ENCODE peak calls at places on chromosomes 4 and X, in six cellular contexts. I is CD8-positive, alpha-beta T cell; C is GM13976; B is ovary; Z is Caco-2; G is progenitor cell of endocrine pancreas. X is an unnamed sample.
A peak's percentile ranks its signal among the peaks of the same experiment; 100 is the strongest.

GRCh38 chrX:31604629-31605221 is 532.9 kb upstream of the FTHL17 start:
- DNase-seq in I (no peak), C (no peak), B (no peak), Z (no peak), G (no peak), X (no peak)

GRCh38 chrX:139508099-139508498 is 22.4 kb upstream of the F9 start:
- DNase-seq in I (no peak), C (no peak), B (no peak), Z (no peak), G (no peak), X (no peak)

GRCh38 chr4:85928775-85929585 is 430.9 kb downstream of the MAPK10 start:
- DNase-seq in I (no peak), C (no peak), B (no peak), Z (peak; percentile 74), G (no peak), X (no peak)

GRCh38 chr4:22187203-22187835 is 238.7 kb upstream of the KCNIP4 start:
- DNase-seq in I (no peak), C (no peak), B (no peak), Z (no peak), G (no peak), X (no peak)

GRCh38 chr4:140884431-140885058 is 128.4 kb upstream of the TBC1D9 start:
- DNase-seq in I (no peak), C (peak; percentile 69), B (no peak), Z (peak; percentile 73), G (no peak), X (no peak)

GRCh38 chr4:10085828-10086505 is 30.6 kb downstream of the WDR1 start:
- DNase-seq in I (no peak), C (no peak), B (no peak), Z (no peak), G (no peak), X (peak; percentile 36)

GRCh38 chr4:109915385-109916002 is 2.8 kb downstream of the EGF start:
- DNase-seq in I (no peak), C (no peak), B (no peak), Z (no peak), G (no peak), X (no peak)

GRCh38 chr4:114807759-114808404 is 209.3 kb downstream of the UGT8 start:
- DNase-seq in I (no peak), C (peak; percentile 27), B (no peak), Z (peak; percentile 66), G (peak; percentile 11), X (peak; percentile 43)

GRCh38 chrX:34656842-34657780 is at the start of gene TMEM47:
- DNase-seq in I (no peak), C (no peak), B (peak; percentile 67), Z (peak; percentile 78), G (peak; percentile 82), X (no peak)

GRCh38 chrX:66760648-66761047 is 121.8 kb upstream of the EDA2R start:
- DNase-seq in I (no peak), C (no peak), B (no peak), Z (peak; percentile 1), G (no peak), X (no peak)

GRCh38 chrX:110145854-110146253 is 142.9 kb downstream of the TMEM164 start:
- DNase-seq in I (no peak), C (peak; percentile 32), B (no peak), Z (no peak), G (no peak), X (no peak)

GRCh38 chr4:147318581-147318980 is 162.3 kb upstream of the EDNRA start:
- DNase-seq in I (no peak), C (no peak), B (no peak), Z (no peak), G (no peak), X (no peak)

GRCh38 chr4:3229328-3229727 is 19.6 kb upstream of the MSANTD1 start:
- DNase-seq in I (no peak), C (no peak), B (no peak), Z (no peak), G (no peak), X (no peak)

GRCh38 chr4:142085631-142086292 is 449.4 kb downstream of the IL15 start:
- DNase-seq in I (no peak), C (no peak), B (no peak), Z (no peak), G (no peak), X (no peak)

GRCh38 chr4:53529025-53529424 is 62.3 kb downstream of the LNX1 start:
- DNase-seq in I (no peak), C (no peak), B (no peak), Z (no peak), G (no peak), X (no peak)

GRCh38 chrX:154304901-154305300 is 9.3 kb downstream of the TKTL1 start:
- DNase-seq in I (no peak), C (no peak), B (no peak), Z (no peak), G (no peak), X (no peak)

GRCh38 chrX:39869846-39870601 is 227.7 kb downstream of the BCOR start:
- DNase-seq in I (peak; percentile 60), C (no peak), B (no peak), Z (no peak), G (no peak), X (no peak)

GRCh38 chr4:59598233-59598618 is 1601.9 kb upstream of the ADGRL3 start:
- DNase-seq in I (no peak), C (no peak), B (no peak), Z (no peak), G (no peak), X (no peak)

GRCh38 chr4:6767341-6767724 is 15.2 kb upstream of the KIAA0232 start:
- DNase-seq in I (no peak), C (no peak), B (no peak), Z (no peak), G (no peak), X (no peak)

GRCh38 chr4:23884731-23885130 is 5.1 kb downstream of the PPARGC1A start:
- DNase-seq in I (no peak), C (no peak), B (no peak), Z (no peak), G (no peak), X (no peak)

DNA sequence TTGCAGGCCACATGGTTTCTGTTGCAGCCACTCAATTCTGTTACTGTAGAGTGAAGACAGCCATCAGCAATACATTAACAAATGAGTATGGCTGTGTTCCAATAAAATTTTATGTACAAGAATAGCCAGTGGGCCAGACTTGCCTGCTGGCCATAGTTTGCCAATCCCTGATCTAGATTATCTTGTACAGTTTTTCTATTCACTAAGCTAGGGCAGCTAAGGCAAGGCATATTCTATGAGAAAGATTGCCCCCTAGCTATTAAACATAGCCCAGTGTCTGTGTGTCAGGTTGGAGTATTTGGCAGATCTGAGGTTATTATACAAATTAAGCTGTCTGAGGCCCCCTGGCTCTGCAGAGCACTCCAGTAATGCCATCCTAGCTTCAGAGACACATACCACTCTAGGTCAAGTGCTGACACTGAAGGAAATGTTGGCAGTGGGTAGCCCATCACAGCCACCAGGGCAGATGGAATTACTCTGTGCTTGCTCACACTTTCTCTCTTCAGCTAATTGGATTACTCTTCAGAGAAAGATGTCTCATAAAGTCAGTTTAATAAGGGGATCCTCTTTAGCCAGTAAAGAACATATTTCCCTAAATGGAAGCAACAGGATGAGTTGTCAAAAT is 40.7 kb downstream of the MTTP start:
- DNase-seq in I (no peak), C (no peak), B (no peak), Z (no peak), G (no peak), X (no peak)
- TF ChIP-seq CTCF in I (no peak), C (peak; percentile 5), B (no peak), Z (no peak), G (no peak), X (no peak)

DNA sequence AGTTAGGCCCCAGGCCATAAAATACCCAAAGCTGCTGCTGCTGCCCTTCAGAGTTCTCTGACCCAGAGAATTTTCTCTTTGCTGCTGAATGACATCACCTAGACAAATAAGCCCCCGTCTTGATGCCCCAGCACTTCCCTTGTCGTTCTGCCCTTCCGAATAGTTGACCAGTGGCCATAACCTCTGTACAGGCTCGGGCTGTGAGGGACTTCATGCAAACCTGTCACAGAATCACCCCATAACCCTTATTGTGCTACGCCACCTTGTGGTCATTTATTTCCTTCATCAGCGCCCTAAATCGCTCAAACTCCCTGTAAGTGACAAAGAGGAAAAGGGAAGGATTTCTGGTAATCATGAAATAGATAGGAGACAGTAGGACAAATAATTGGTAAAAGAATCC is 18.8 kb downstream of the SPACA5 start:
- DNase-seq in I (peak; percentile 12), C (peak; percentile 40), B (no peak), Z (peak; percentile 53), G (no peak), X (no peak)
- TF ChIP-seq CTCF in I (peak; percentile 35), C (peak; percentile 55), B (peak; percentile 56), Z (peak; percentile 44), G (peak; percentile 59), X (peak; percentile 65)

GRCh38 chrX:115018040-115018647 is 728 bp upstream of the IL13RA2 start:
- DNase-seq in I (no peak), C (no peak), B (no peak), Z (peak; percentile 1), G (no peak), X (no peak)
- TF ChIP-seq CTCF in I (no peak), C (no peak), B (no peak), Z (no peak), G (peak; percentile 63), X (peak; percentile 20)

DNA sequence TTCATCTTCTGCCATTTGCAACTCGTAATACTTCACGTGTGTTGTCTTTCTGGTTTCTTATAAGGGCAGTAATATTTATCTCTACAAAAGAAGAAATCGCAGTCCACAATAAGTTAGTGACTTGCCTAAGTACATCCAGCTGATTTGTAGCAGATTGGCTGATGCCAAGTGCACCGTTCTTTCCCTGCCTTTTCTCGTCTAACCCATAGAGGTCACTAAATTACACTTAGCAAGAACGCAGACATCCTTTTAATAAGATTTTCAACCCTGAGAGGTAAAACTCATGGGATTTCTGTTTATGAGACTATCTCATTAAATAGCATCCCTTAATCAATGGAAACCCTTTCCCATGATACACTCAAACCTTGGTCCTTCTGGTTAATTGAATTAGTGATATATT is 408.6 kb upstream of the ACTRT1 start:
- DNase-seq in I (no peak), C (no peak), B (no peak), Z (no peak), G (no peak), X (no peak)
- TF ChIP-seq CTCF in I (no peak), C (no peak), B (no peak), Z (peak; percentile 1), G (peak; percentile 30), X (no peak)

X was measured in CD14-positive monocyte.